ENCODE peak calls at places on chromosomes 1 and 21, in nine cellular contexts. E, R, Q, V, W, Z, U, S and K are unnamed samples.

GRCh38 chr1:46394108-46394871 is at the start of gene FAAH:
- DNase-seq in E (peak; percentile 51), R (no peak), Q (peak; percentile 83), V (no peak), W (peak; percentile 70), Z (peak; percentile 68), U (no peak), S (peak; percentile 24), K (no peak)

GRCh38 chr21:45912611-45913415 is 68.8 kb upstream of the COL6A1 start:
- DNase-seq in E (no peak), R (no peak), Q (no peak), V (no peak), W (no peak), Z (no peak), U (no peak), S (no peak), K (no peak)

GRCh38 chr1:228256626-228257375 is 49.0 kb downstream of the OBSCN start:
- DNase-seq in E (no peak), R (no peak), Q (no peak), V (no peak), W (no peak), Z (no peak), U (no peak), S (no peak), K (no peak)

GRCh38 chr1:197918815-197919522 is 1.8 kb downstream of the LHX9 start:
- DNase-seq in E (no peak), R (no peak), Q (no peak), V (no peak), W (no peak), Z (no peak), U (peak; percentile 2), S (no peak), K (no peak)

GRCh38 chr1:234699795-234700665 is 90.1 kb upstream of the IRF2BP2 start:
- DNase-seq in E (peak; percentile 55), R (peak; percentile 78), Q (no peak), V (no peak), W (no peak), Z (no peak), U (peak; percentile 19), S (no peak), K (peak; percentile 40)

GRCh38 chr1:43933386-43934278 is at the start of gene ARTN:
- DNase-seq in E (no peak), R (no peak), Q (peak; percentile 64), V (no peak), W (peak; percentile 59), Z (no peak), U (no peak), S (no peak), K (no peak)

GRCh38 chr1:90919900-90920299 is 101.9 kb downstream of the ZNF644 start:
- DNase-seq in E (peak; percentile 8), R (no peak), Q (no peak), V (no peak), W (no peak), Z (no peak), U (no peak), S (no peak), K (no peak)

GRCh38 chr1:96236156-96236739 is 485.3 kb upstream of the PTBP2 start:
- DNase-seq in E (peak; percentile 79), R (peak; percentile 66), Q (no peak), V (peak; percentile 53), W (no peak), Z (no peak), U (peak; percentile 80), S (no peak), K (no peak)

DNA sequence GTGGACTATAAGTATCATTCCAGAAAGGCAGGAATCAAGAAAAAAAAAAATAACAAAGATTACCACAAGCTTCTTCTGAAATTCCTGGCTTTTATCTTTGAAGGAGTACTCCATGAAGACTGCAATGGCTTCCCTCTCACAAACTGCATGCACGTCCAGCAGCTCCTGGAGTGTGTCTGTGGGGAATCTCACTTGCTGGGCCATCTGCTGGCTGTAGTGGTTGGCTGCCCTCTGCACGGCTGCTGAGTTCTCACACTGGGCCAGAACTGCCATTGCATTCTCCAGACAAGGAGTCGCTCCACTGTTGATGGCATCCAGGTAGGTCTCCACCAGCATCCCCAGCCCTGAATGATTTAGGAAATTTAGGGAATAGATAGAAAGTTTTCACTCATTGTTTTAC is 23.3 kb upstream of the GBP2 start:
- DNase-seq in E (peak; percentile 57), R (peak; percentile 22), Q (peak; percentile 30), V (no peak), W (no peak), Z (peak; percentile 25), U (peak; percentile 14), S (no peak), K (no peak)
- TF ChIP-seq CTCF in E (peak; percentile 40), R (peak; percentile 59), Q (no peak), V (no peak), W (no peak), Z (peak; percentile 40), U (peak; percentile 29), S (no peak), K (peak; percentile 23)

GRCh38 chr1:218474089-218474488 is 129.0 kb downstream of the TGFB2 start:
- DNase-seq in E (no peak), R (no peak), Q (no peak), V (no peak), W (no peak), Z (no peak), U (peak; percentile 19), S (no peak), K (no peak)
- TF ChIP-seq CTCF in E (no peak), R (no peak), Q (no peak), V (no peak), W (no peak), Z (no peak), U (no peak), S (no peak), K (no peak)

GRCh38 chr21:44012474-44013379 is 618 bp downstream of the TRAPPC10 start:
- DNase-seq in E (peak; percentile 27), R (peak; percentile 8), Q (peak; percentile 71), V (peak; percentile 40), W (peak; percentile 45), Z (peak; percentile 69), U (peak; percentile 24), S (peak; percentile 80), K (no peak)
- TF ChIP-seq CTCF in E (no peak), R (no peak), Q (no peak), V (no peak), W (no peak), Z (peak; percentile 15), U (no peak), S (no peak), K (no peak)

DNA sequence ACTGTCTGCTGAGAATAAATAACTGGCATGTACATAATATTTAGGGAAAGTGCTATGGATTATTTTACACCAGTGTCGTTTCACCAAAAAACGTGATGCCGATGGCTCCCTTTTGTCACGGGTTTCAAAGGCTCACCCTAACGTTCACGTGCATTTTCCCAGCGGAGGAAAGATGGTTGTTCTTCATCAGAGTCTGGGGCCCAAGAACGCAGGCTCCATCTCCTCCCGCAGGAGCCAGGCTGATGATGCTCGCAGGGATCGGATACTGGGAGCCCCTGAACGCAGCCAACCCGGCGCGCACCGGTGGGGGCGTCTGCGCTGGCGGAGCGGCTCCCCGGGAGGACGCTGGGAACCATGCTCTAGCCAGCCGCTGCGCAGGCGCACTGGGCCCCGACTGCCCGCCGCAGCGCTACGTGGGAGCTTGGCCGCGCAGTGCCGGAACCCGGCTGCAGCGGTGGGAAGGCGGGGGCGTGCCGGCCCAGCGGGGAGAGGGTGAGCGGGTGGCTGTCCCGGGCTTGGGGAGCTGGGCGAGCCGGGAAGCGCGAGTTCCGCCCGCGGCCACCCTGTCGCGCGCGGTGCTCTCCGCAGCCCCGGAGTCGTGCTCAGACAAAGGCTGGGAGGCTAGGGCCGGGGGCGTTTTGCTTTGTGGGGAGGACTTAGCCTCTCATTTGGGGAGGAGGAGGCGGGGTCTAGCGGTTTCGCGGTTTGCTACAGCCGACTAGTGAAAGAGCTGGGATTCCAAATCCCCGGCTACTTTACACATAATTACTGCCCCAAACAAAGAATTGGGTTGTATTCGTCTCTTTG is at the start of gene ZFP69B:
- DNase-seq in E (peak; percentile 95), R (peak; percentile 91), Q (peak; percentile 93), V (peak; percentile 75), W (peak; percentile 98), Z (peak; percentile 93), U (peak; percentile 94), S (peak; percentile 90), K (peak; percentile 34)
- TF ChIP-seq CTCF in E (peak; percentile 5), R (peak; percentile 3), Q (no peak), V (no peak), W (no peak), Z (no peak), U (peak; percentile 33), S (no peak), K (no peak)

GRCh38 chr1:42736571-42737200 is 3.4 kb downstream of the CLDN19 start:
- DNase-seq in E (no peak), R (no peak), Q (no peak), V (no peak), W (no peak), Z (no peak), U (no peak), S (no peak), K (no peak)

GRCh38 chr1:42735056-42735455 is 5.0 kb downstream of the CLDN19 start:
- DNase-seq in E (no peak), R (no peak), Q (no peak), V (no peak), W (no peak), Z (no peak), U (no peak), S (no peak), K (no peak)

GRCh38 chr1:42735477-42736105 is 4.4 kb downstream of the CLDN19 start:
- DNase-seq in E (no peak), R (no peak), Q (no peak), V (no peak), W (no peak), Z (no peak), U (no peak), S (no peak), K (no peak)

GRCh38 chr1:42737257-42737656 is 2.8 kb downstream of the CLDN19 start:
- DNase-seq in E (no peak), R (no peak), Q (peak; percentile 79), V (no peak), W (no peak), Z (no peak), U (no peak), S (no peak), K (no peak)

DNA sequence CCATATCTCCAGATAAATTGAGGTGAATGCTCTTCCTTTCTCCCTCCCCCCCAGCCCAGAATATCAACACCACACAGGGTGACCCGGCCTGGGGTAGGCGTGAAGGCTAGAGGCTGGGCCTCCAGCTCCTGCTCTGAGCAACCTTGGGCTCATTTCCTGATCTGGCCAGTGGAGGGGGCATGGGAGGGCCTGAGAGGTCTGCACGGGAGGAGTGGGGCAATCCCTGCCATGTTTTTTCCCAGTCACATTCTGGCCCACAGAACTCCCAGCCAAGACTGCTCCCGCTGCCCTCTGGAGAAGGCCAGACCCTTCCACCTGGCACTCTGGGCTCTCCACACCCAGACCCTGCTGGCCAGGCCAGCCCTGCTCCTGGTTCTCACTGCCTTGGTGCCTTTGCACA is 3.9 kb downstream of the CLDN19 start:
- DNase-seq in E (peak; percentile 39), R (no peak), Q (no peak), V (no peak), W (no peak), Z (no peak), U (no peak), S (no peak), K (no peak)
- TF ChIP-seq CTCF in E (peak; percentile 47), R (peak; percentile 65), Q (no peak), V (no peak), W (no peak), Z (no peak), U (peak; percentile 34), S (no peak), K (no peak)

DNA sequence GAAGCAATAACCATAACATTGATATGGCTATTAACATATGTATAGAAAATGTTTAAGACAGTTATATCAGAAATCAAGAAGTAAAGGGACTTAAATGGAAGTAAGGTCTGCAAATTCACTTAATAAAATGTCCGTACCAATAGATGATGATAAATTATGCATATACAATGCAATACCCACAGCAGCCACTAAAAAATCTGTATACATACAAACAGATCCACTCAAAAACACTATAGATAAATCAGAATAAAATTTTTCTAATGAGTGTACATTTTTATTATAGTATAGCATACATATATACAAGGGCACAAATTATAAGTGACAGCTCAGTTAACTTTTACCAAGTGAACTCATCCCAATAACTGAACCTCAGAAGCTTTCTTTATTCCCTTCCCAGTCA is 6.0 kb downstream of the LORICRIN start:
- DNase-seq in E (no peak), R (no peak), Q (no peak), V (no peak), W (no peak), Z (no peak), U (no peak), S (no peak), K (no peak)
- TF ChIP-seq CTCF in E (no peak), R (no peak), Q (no peak), V (no peak), W (peak; percentile 54), Z (no peak), U (no peak), S (no peak), K (no peak)